ENCODE peak calls at places on chromosomes 5 and 9, in eight cellular contexts. F is choroid plexus epithelial cell, S is fibroblast of mammary gland, K is lower lobe of right lung, W is GM06990, J is HFF-Myc, B is coronary artery, M is aorta. Z is an unnamed sample.

GRCh38 chr9:124220551-124221451 is 36.9 kb upstream of the NEK6 start:
- DNase-seq in F (peak; percentile 41), S (peak; percentile 68), K (no peak), W (no peak), J (no peak), B (no peak), M (peak; percentile 61), Z (no peak)

GRCh38 chr5:2752059-2752874 is 790 bp upstream of the IRX2 start:
- DNase-seq in F (no peak), S (peak; percentile 61), K (peak; percentile 86), W (no peak), J (no peak), B (no peak), M (no peak), Z (no peak)

GRCh38 chr5:67249590-67249895 is 52.9 kb upstream of the CD180 start:
- DNase-seq in F (peak; percentile 64), S (no peak), K (no peak), W (no peak), J (peak; percentile 43), B (no peak), M (no peak), Z (no peak)

GRCh38 chr5:177435847-177436536 is 9.5 kb downstream of the GRK6 start:
- DNase-seq in F (no peak), S (no peak), K (no peak), W (peak; percentile 17), J (no peak), B (no peak), M (no peak), Z (no peak)

GRCh38 chr9:28136113-28136512 is 562.8 kb upstream of the C9orf72 start:
- DNase-seq in F (no peak), S (no peak), K (no peak), W (no peak), J (no peak), B (no peak), M (no peak), Z (no peak)

GRCh38 chr5:34959323-34959722 is 30.0 kb downstream of the DNAJC21 start:
- DNase-seq in F (peak; percentile 93), S (peak; percentile 73), K (no peak), W (peak; percentile 43), J (peak; percentile 35), B (no peak), M (no peak), Z (no peak)

GRCh38 chr5:132762246-132763000 is 14.6 kb downstream of the SEPTIN8 start:
- DNase-seq in F (no peak), S (no peak), K (no peak), W (no peak), J (no peak), B (no peak), M (no peak), Z (no peak)

GRCh38 chr9:127877566-127877998 is at the start of gene AK1:
- DNase-seq in F (peak; percentile 45), S (peak; percentile 43), K (peak; percentile 88), W (no peak), J (no peak), B (peak; percentile 90), M (peak; percentile 88), Z (no peak)

GRCh38 chr5:347712-348284 is 26.3 kb downstream of the AHRR start:
- DNase-seq in F (no peak), S (no peak), K (no peak), W (no peak), J (no peak), B (no peak), M (no peak), Z (no peak)

GRCh38 chr5:54994628-54995027 is 9.2 kb upstream of the ESM1 start:
- DNase-seq in F (no peak), S (no peak), K (no peak), W (no peak), J (no peak), B (no peak), M (no peak), Z (no peak)

GRCh38 chr9:92425578-92425977 is 1.3 kb upstream of the OMD start:
- DNase-seq in F (peak; percentile 15), S (peak; percentile 60), K (no peak), W (no peak), J (no peak), B (no peak), M (no peak), Z (no peak)

GRCh38 chr5:60779431-60779830 is 64.6 kb downstream of the ELOVL7 start:
- DNase-seq in F (no peak), S (no peak), K (no peak), W (no peak), J (no peak), B (no peak), M (no peak), Z (no peak)

GRCh38 chr5:61004448-61004847 is 59.4 kb downstream of the NDUFAF2 start:
- DNase-seq in F (no peak), S (no peak), K (no peak), W (no peak), J (no peak), B (no peak), M (no peak), Z (no peak)

GRCh38 chr5:123882305-123882704 is 370.3 kb downstream of the CSNK1G3 start:
- DNase-seq in F (no peak), S (no peak), K (no peak), W (no peak), J (no peak), B (no peak), M (no peak), Z (no peak)

GRCh38 chr5:1460054-1460682 is 14.9 kb upstream of the SLC6A3 start:
- DNase-seq in F (no peak), S (no peak), K (no peak), W (no peak), J (no peak), B (no peak), M (no peak), Z (no peak)

GRCh38 chr9:78029601-78030552 is 1.7 kb downstream of the GNAQ start:
- DNase-seq in F (peak; percentile 59), S (peak; percentile 28), K (peak; percentile 47), W (no peak), J (no peak), B (no peak), M (no peak), Z (no peak)

GRCh38 chr5:116754556-116754955 is 179.9 kb upstream of the SEMA6A start:
- DNase-seq in F (no peak), S (no peak), K (no peak), W (no peak), J (no peak), B (no peak), M (no peak), Z (no peak)

GRCh38 chr5:3186711-3187450 is 408.8 kb upstream of the IRX1 start:
- DNase-seq in F (no peak), S (no peak), K (no peak), W (no peak), J (no peak), B (no peak), M (no peak), Z (no peak)

GRCh38 chr5:108730617-108731340 is 16.9 kb upstream of the FER start:
- DNase-seq in F (no peak), S (peak; percentile 14), K (no peak), W (peak; percentile 59), J (no peak), B (no peak), M (no peak), Z (no peak)

GRCh38 chr5:143662020-143662419 is 149.9 kb upstream of the HMHB1 start:
- DNase-seq in F (no peak), S (peak; percentile 53), K (no peak), W (no peak), J (no peak), B (no peak), M (no peak), Z (no peak)

GRCh38 chr5:150356575-150357284 is 767 bp upstream of the TCOF1 start:
- DNase-seq in F (no peak), S (no peak), K (no peak), W (no peak), J (no peak), B (no peak), M (no peak), Z (no peak)
- H3K4me3 ChIP-seq in F (peak overlapping the region; percentile 71), S (peak overlapping the region; percentile 42), K (peak overlapping the region; percentile 96), W (peak overlapping the region; percentile 18), J (peak overlapping the region; percentile 98), B (peak overlapping the region; percentile 100), M (peak overlapping the region; percentile 28), Z (peak overlapping the region; percentile 37)

DNA sequence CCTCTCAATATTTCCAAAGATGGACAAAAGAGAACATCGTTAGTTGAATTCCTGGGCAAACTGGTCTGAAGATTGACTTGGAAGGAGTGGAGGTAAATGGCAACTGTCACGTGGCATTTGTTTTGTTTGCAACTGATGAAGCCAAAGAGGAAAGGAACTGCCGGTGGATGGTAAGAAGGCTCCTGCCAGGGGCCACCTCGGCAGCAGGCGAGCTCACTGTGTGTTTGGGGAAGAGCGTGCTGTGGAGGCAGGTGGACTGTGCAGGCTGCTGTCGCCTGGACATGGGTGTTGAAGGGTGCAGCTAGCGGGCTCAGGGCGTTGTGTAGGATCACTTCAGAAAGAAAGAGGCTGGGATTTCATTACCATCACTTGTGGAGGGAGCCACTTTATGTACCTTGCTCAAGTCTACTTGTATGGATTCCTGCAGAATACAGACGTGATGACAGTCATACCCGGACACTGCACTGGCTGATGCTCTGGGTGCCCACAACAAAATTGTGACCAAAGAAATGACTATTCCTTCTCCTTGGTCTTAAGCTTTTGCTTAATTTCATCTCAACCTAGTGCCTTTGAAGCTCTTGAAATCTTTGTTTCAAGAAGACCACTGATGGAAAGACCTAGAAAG is 72.7 kb downstream of the MAP1B start:
- DNase-seq in F (no peak), S (peak; percentile 28), K (no peak), W (no peak), J (no peak), B (no peak), M (no peak), Z (no peak)
- H3K4me3 ChIP-seq in F (no peak overlapping the region), S (peak overlapping the region; percentile 10), K (no peak overlapping the region), W (no peak overlapping the region), J (no peak overlapping the region), B (peak overlapping the region; percentile 58), M (peak overlapping the region; percentile 62), Z (no peak overlapping the region)

DNA sequence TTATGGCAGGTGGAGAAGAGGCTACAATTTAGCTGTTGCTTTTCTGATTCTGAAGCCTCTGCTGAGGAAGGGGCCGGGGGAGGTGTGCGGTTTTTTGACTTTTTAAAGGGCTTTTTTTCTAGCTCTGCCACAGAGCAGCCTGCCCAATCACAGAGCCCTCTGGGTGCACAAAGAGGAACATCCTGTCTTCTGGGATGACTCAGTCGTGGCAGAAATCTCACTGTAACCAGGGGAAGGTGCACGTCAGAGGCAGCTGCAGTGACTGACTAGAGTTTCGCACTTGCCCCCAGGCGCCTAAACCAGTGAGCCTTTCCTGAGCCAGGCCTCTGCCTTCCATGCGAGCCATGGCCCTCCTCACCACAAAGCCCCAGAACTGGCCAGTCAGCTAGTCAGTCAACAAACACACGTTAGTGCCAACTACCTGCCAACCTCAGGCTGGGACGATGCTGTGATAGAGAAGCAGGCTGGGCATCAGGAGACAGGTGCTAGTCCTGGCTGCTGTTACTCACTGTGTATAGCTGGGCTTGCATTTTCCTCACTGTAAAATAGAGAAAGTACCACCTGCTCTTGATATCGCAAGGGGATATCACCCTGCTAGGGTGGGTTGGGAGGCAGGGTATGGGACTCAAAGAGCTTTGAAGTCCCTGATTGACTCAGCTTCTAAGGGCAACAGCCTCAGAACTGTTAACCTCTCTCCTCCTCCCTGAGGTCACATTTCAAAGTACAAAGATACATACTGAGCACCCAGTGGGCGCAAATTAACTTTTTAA is 2.2 kb downstream of the AKNA start:
- DNase-seq in F (peak; percentile 88), S (peak; percentile 95), K (peak; percentile 85), W (peak; percentile 87), J (peak; percentile 83), B (peak; percentile 89), M (peak; percentile 91), Z (peak; percentile 95)
- H3K4me3 ChIP-seq in F (no peak overlapping the region), S (no peak overlapping the region), K (peak overlapping the region; percentile 77), W (peak overlapping the region; percentile 91), J (no peak overlapping the region), B (peak overlapping the region; percentile 68), M (no peak overlapping the region), Z (peak overlapping the region; percentile 98)

GRCh38 chr9:95511952-95512750 is 4.6 kb downstream of the PTCH1 start:
- DNase-seq in F (peak; percentile 17), S (no peak), K (no peak), W (no peak), J (no peak), B (no peak), M (no peak), Z (no peak)
- H3K4me3 ChIP-seq in F (peak overlapping the region; percentile 80), S (peak overlapping the region; percentile 80), K (peak overlapping the region; percentile 86), W (peak overlapping the region; percentile 91), J (peak overlapping the region; percentile 70), B (peak overlapping the region; percentile 80), M (no peak overlapping the region), Z (peak overlapping the region; percentile 47)